ENCODE peak calls at places on chromosomes 16 and 17, in five cellular contexts. One of them, this sample, is unnamed.

GRCh38 chr17:30235386-30236296 is at the start of gene SLC6A4:
- DNase-seq in AG09319: no peak
- DNase-seq in epithelial cell of esophagus: peak
- DNase-seq in hepatocyte: peak
- DNase-seq in effector CD8-positive, alpha-beta T cell: no peak
- DNase-seq in this sample: no peak

GRCh38 chr16:4947722-4948503 is 10.2 kb upstream of the SEC14L5 start:
- DNase-seq in AG09319: no peak
- DNase-seq in epithelial cell of esophagus: no peak
- DNase-seq in hepatocyte: peak
- DNase-seq in effector CD8-positive, alpha-beta T cell: no peak
- DNase-seq in this sample: no peak

GRCh38 chr16:10558746-10559641 is 21.4 kb downstream of the EMP2 start:
- DNase-seq in AG09319: peak
- DNase-seq in epithelial cell of esophagus: no peak
- DNase-seq in hepatocyte: no peak
- DNase-seq in effector CD8-positive, alpha-beta T cell: no peak
- DNase-seq in this sample: peak

GRCh38 chr17:42027540-42027889 is 7.6 kb downstream of the NKIRAS2 start:
- DNase-seq in AG09319: no peak
- DNase-seq in epithelial cell of esophagus: no peak
- DNase-seq in hepatocyte: no peak
- DNase-seq in effector CD8-positive, alpha-beta T cell: no peak
- DNase-seq in this sample: no peak

GRCh38 chr16:67504190-67505021 is 21.1 kb upstream of the AGRP start:
- DNase-seq in AG09319: no peak
- DNase-seq in epithelial cell of esophagus: no peak
- DNase-seq in hepatocyte: no peak
- DNase-seq in effector CD8-positive, alpha-beta T cell: no peak
- DNase-seq in this sample: peak

GRCh38 chr16:14963281-14964173 is 11.3 kb upstream of the PDXDC1 start:
- DNase-seq in AG09319: no peak
- DNase-seq in epithelial cell of esophagus: no peak
- DNase-seq in hepatocyte: no peak
- DNase-seq in effector CD8-positive, alpha-beta T cell: no peak
- DNase-seq in this sample: no peak

GRCh38 chr17:4136373-4136772 is 6.5 kb downstream of the ZZEF1 start:
- DNase-seq in AG09319: no peak
- DNase-seq in epithelial cell of esophagus: no peak
- DNase-seq in hepatocyte: no peak
- DNase-seq in effector CD8-positive, alpha-beta T cell: no peak
- DNase-seq in this sample: peak

GRCh38 chr16:68362314-68362913 is 51.6 kb downstream of the PRMT7 start:
- DNase-seq in AG09319: no peak
- DNase-seq in epithelial cell of esophagus: no peak
- DNase-seq in hepatocyte: no peak
- DNase-seq in effector CD8-positive, alpha-beta T cell: no peak
- DNase-seq in this sample: no peak

GRCh38 chr17:27323538-27324212 is 29.8 kb downstream of the WSB1 start:
- DNase-seq in AG09319: no peak
- DNase-seq in epithelial cell of esophagus: peak
- DNase-seq in hepatocyte: peak
- DNase-seq in effector CD8-positive, alpha-beta T cell: no peak
- DNase-seq in this sample: peak

GRCh38 chr16:52963471-52963870 is 89.2 kb downstream of the CHD9NB start:
- DNase-seq in AG09319: no peak
- DNase-seq in epithelial cell of esophagus: no peak
- DNase-seq in hepatocyte: no peak
- DNase-seq in effector CD8-positive, alpha-beta T cell: no peak
- DNase-seq in this sample: no peak

GRCh38 chr17:47730681-47731080 is 2.4 kb upstream of the TBX21 start:
- DNase-seq in AG09319: no peak
- DNase-seq in epithelial cell of esophagus: no peak
- DNase-seq in hepatocyte: no peak
- DNase-seq in effector CD8-positive, alpha-beta T cell: no peak
- DNase-seq in this sample: no peak

GRCh38 chr17:73291260-73291801 is 20.5 kb downstream of the CDC42EP4 start:
- DNase-seq in AG09319: peak
- DNase-seq in epithelial cell of esophagus: peak
- DNase-seq in hepatocyte: no peak
- DNase-seq in effector CD8-positive, alpha-beta T cell: no peak
- DNase-seq in this sample: peak

GRCh38 chr16:87076950-87077749 is 240.0 kb downstream of the C16orf95 start:
- DNase-seq in AG09319: no peak
- DNase-seq in epithelial cell of esophagus: peak
- DNase-seq in hepatocyte: peak
- DNase-seq in effector CD8-positive, alpha-beta T cell: no peak
- DNase-seq in this sample: no peak

GRCh38 chr17:69672924-69673323 is 258.4 kb downstream of the MAP2K6 start:
- DNase-seq in AG09319: no peak
- DNase-seq in epithelial cell of esophagus: peak
- DNase-seq in hepatocyte: no peak
- DNase-seq in effector CD8-positive, alpha-beta T cell: no peak
- DNase-seq in this sample: no peak

GRCh38 chr16:86665319-86665675 is 86.9 kb downstream of the FOXL1 start:
- DNase-seq in AG09319: no peak
- DNase-seq in epithelial cell of esophagus: peak
- DNase-seq in hepatocyte: no peak
- DNase-seq in effector CD8-positive, alpha-beta T cell: no peak
- DNase-seq in this sample: no peak

GRCh38 chr16:7363397-7364053 is 30.9 kb downstream of the RBFOX1 start:
- DNase-seq in AG09319: no peak
- DNase-seq in epithelial cell of esophagus: no peak
- DNase-seq in hepatocyte: peak
- DNase-seq in effector CD8-positive, alpha-beta T cell: no peak
- DNase-seq in this sample: peak

GRCh38 chr17:44794699-44795413 is 35.2 kb downstream of the GJC1 start:
- DNase-seq in AG09319: peak
- DNase-seq in epithelial cell of esophagus: peak
- DNase-seq in hepatocyte: no peak
- DNase-seq in effector CD8-positive, alpha-beta T cell: no peak
- DNase-seq in this sample: no peak

GRCh38 chr17:14211246-14211645 is 25.4 kb downstream of the CDRT15 start:
- DNase-seq in AG09319: no peak
- DNase-seq in epithelial cell of esophagus: no peak
- DNase-seq in hepatocyte: no peak
- DNase-seq in effector CD8-positive, alpha-beta T cell: no peak
- DNase-seq in this sample: no peak

GRCh38 chr17:57875109-57876022 is 25.5 kb upstream of the MRPS23 start:
- DNase-seq in AG09319: peak
- DNase-seq in epithelial cell of esophagus: peak
- DNase-seq in hepatocyte: peak
- DNase-seq in effector CD8-positive, alpha-beta T cell: no peak
- DNase-seq in this sample: peak

GRCh38 chr17:77328823-77329740 is 188.3 kb downstream of the SEC14L1 start:
- DNase-seq in AG09319: no peak
- DNase-seq in epithelial cell of esophagus: no peak
- DNase-seq in hepatocyte: no peak
- DNase-seq in effector CD8-positive, alpha-beta T cell: no peak
- DNase-seq in this sample: no peak

GRCh38 chr17:7744416-7744815 is 26.9 kb downstream of the DNAH2 start:
- DNase-seq in AG09319: no peak
- DNase-seq in epithelial cell of esophagus: no peak
- DNase-seq in hepatocyte: no peak
- DNase-seq in effector CD8-positive, alpha-beta T cell: no peak
- DNase-seq in this sample: no peak

GRCh38 chr16:71637398-71637797 is 11.4 kb downstream of the MARVELD3 start:
- DNase-seq in AG09319: peak
- DNase-seq in epithelial cell of esophagus: no peak
- DNase-seq in hepatocyte: no peak
- DNase-seq in effector CD8-positive, alpha-beta T cell: no peak
- DNase-seq in this sample: no peak

GRCh38 chr17:19958023-19958422 is 19.6 kb downstream of the AKAP10 start:
- DNase-seq in AG09319: peak
- DNase-seq in epithelial cell of esophagus: peak
- DNase-seq in hepatocyte: peak
- DNase-seq in effector CD8-positive, alpha-beta T cell: no peak
- DNase-seq in this sample: no peak

GRCh38 chr17:62587554-62587953 is 39.9 kb upstream of the MRC2 start:
- DNase-seq in AG09319: no peak
- DNase-seq in epithelial cell of esophagus: no peak
- DNase-seq in hepatocyte: no peak
- DNase-seq in effector CD8-positive, alpha-beta T cell: no peak
- DNase-seq in this sample: peak

GRCh38 chr17:32471652-32472051 is 15.1 kb upstream of the CDK5R1 start:
- DNase-seq in AG09319: no peak
- DNase-seq in epithelial cell of esophagus: no peak
- DNase-seq in hepatocyte: no peak
- DNase-seq in effector CD8-positive, alpha-beta T cell: no peak
- DNase-seq in this sample: no peak

GRCh38 chr16:57446530-57447141 is 549 bp downstream of the CIAPIN1 start:
- DNase-seq in AG09319: no peak
- DNase-seq in epithelial cell of esophagus: peak
- DNase-seq in hepatocyte: peak
- DNase-seq in effector CD8-positive, alpha-beta T cell: peak
- DNase-seq in this sample: peak

GRCh38 chr16:72400257-72401078 is 228.5 kb upstream of the PMFBP1 start:
- DNase-seq in AG09319: peak
- DNase-seq in epithelial cell of esophagus: peak
- DNase-seq in hepatocyte: peak
- DNase-seq in effector CD8-positive, alpha-beta T cell: no peak
- DNase-seq in this sample: no peak

GRCh38 chr16:88534731-88535141 is 35.5 kb upstream of the ZC3H18 start:
- DNase-seq in AG09319: no peak
- DNase-seq in epithelial cell of esophagus: peak
- DNase-seq in hepatocyte: no peak
- DNase-seq in effector CD8-positive, alpha-beta T cell: no peak
- DNase-seq in this sample: peak

GRCh38 chr17:55062921-55063320 is 94.4 kb downstream of the STXBP4 start:
- DNase-seq in AG09319: no peak
- DNase-seq in epithelial cell of esophagus: peak
- DNase-seq in hepatocyte: no peak
- DNase-seq in effector CD8-positive, alpha-beta T cell: no peak
- DNase-seq in this sample: no peak

GRCh38 chr17:77212081-77212832 is 71.5 kb downstream of the SEC14L1 start:
- DNase-seq in AG09319: no peak
- DNase-seq in epithelial cell of esophagus: no peak
- DNase-seq in hepatocyte: no peak
- DNase-seq in effector CD8-positive, alpha-beta T cell: no peak
- DNase-seq in this sample: no peak

GRCh38 chr16:58426095-58426494 is 33.8 kb downstream of the GINS3 start:
- DNase-seq in AG09319: no peak
- DNase-seq in epithelial cell of esophagus: no peak
- DNase-seq in hepatocyte: no peak
- DNase-seq in effector CD8-positive, alpha-beta T cell: no peak
- DNase-seq in this sample: peak

This sample was measured in psoas muscle.